ENCODE peak calls at places on chromosomes 3 and 15, in four cellular contexts. R is AG10803, M is psoas muscle, N is choroid plexus epithelial cell. K is an unnamed sample.

GRCh38 chr3:25910997-25911396 is 121.1 kb downstream of the OXSM start:
- DNase-seq in R (no peak), M (no peak), N (peak; percentile 26), K (peak; percentile 23)

GRCh38 chr3:11835028-11835639 is 11.6 kb downstream of the TAMM41 start:
- DNase-seq in R (peak; percentile 47), M (no peak), N (peak; percentile 67), K (peak; percentile 37)

GRCh38 chr3:165389653-165390052 is 193.5 kb upstream of the SLITRK3 start:
- DNase-seq in R (no peak), M (no peak), N (no peak), K (no peak)

GRCh38 chr3:86830566-86830965 is 160.4 kb downstream of the VGLL3 start:
- DNase-seq in R (peak; percentile 87), M (no peak), N (peak; percentile 73), K (no peak)

GRCh38 chr3:188979669-188980311 is 192.0 kb upstream of the TPRG1 start:
- DNase-seq in R (no peak), M (no peak), N (no peak), K (no peak)

GRCh38 chr15:62482715-62483429 is 317.8 kb upstream of the C2CD4B start:
- DNase-seq in R (peak; percentile 69), M (no peak), N (peak; percentile 47), K (peak; percentile 12)

GRCh38 chr15:22891426-22892210 is 53.2 kb downstream of the NIPA2 start:
- DNase-seq in R (no peak), M (no peak), N (no peak), K (no peak)

GRCh38 chr3:125032100-125032643 is 23.6 kb downstream of the HEG1 start:
- DNase-seq in R (no peak), M (no peak), N (no peak), K (no peak)

GRCh38 chr3:30644615-30645014 is 38.2 kb downstream of the TGFBR2 start:
- DNase-seq in R (peak; percentile 85), M (no peak), N (peak; percentile 89), K (peak; percentile 43)

GRCh38 chr15:70319466-70319865 is 221.7 kb upstream of the TLE3 start:
- DNase-seq in R (no peak), M (no peak), N (no peak), K (no peak)

GRCh38 chr3:10510086-10510742 is 4.8 kb upstream of the ATP2B2 start:
- DNase-seq in R (no peak), M (no peak), N (no peak), K (no peak)

GRCh38 chr3:124986153-124987143 is 51.9 kb upstream of the MUC13 start:
- DNase-seq in R (peak; percentile 86), M (no peak), N (peak; percentile 69), K (peak; percentile 91)

GRCh38 chr15:50463423-50464358 is 39.5 kb downstream of the USP8 start:
- DNase-seq in R (peak; percentile 80), M (no peak), N (peak; percentile 77), K (no peak)

GRCh38 chr3:180802837-180803236 is 109.6 kb upstream of the FXR1 start:
- DNase-seq in R (peak; percentile 21), M (no peak), N (peak; percentile 60), K (peak; percentile 26)

GRCh38 chr3:47578691-47579632 is at the start of gene CSPG5:
- DNase-seq in R (no peak), M (peak; percentile 64), N (no peak), K (no peak)

GRCh38 chr15:38017721-38018120 is 83.3 kb downstream of the TMCO5A start:
- DNase-seq in R (no peak), M (no peak), N (no peak), K (no peak)

GRCh38 chr3:128322030-128323022 is 144.4 kb downstream of the DNAJB8 start:
- DNase-seq in R (peak; percentile 50), M (peak; percentile 76), N (peak; percentile 69), K (peak; percentile 33)

GRCh38 chr15:41999290-42000285 is 21.3 kb downstream of the PLA2G4E start:
- DNase-seq in R (no peak), M (peak; percentile 42), N (no peak), K (no peak)

GRCh38 chr3:14691239-14691638 is 16.3 kb downstream of the C3orf20 start:
- DNase-seq in R (no peak), M (no peak), N (no peak), K (no peak)

GRCh38 chr3:32176989-32177701 is 61.3 kb upstream of the CMTM8 start:
- DNase-seq in R (peak; percentile 30), M (no peak), N (peak; percentile 74), K (peak; percentile 78)

GRCh38 chr3:89617706-89618105 is 510.3 kb downstream of the EPHA3 start:
- DNase-seq in R (peak; percentile 1), M (no peak), N (peak; percentile 14), K (peak; percentile 55)

GRCh38 chr3:134933997-134934396 is 138.9 kb downstream of the EPHB1 start:
- DNase-seq in R (no peak), M (no peak), N (no peak), K (no peak)

GRCh38 chr3:49132437-49133225 is at the start of gene LAMB2:
- DNase-seq in R (peak; percentile 85), M (peak; percentile 83), N (peak; percentile 76), K (peak; percentile 51)

GRCh38 chr15:44716983-44717602 is 5.8 kb downstream of the B2M start:
- DNase-seq in R (no peak), M (no peak), N (no peak), K (no peak)

GRCh38 chr3:45807133-45807532 is 10.8 kb upstream of the SLC6A20 start:
- DNase-seq in R (no peak), M (no peak), N (no peak), K (no peak)
- H3K4me3 ChIP-seq in R (no peak overlapping the region), M (no peak overlapping the region), N (no peak overlapping the region), K (no peak overlapping the region)

DNA sequence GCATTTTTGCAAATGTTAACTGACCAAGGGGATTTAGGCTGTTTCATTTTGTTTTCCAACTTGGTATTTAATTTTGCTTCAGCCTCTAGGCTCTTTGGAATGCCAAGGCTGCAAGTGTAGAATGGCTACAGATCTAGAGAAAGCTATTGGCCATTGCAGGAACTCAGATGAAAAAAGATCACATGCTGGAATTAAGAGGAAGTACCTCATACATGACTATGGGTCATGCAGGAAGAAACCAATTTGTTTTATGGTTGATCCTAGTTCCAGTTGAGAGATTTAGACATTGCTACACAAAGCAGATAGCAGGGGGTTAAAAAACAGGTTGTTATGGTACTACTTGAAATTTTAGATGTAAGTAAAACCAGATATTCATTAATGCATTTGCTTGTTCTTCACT is 12.7 kb upstream of the CLDN16 start:
- DNase-seq in R (no peak), M (no peak), N (no peak), K (peak; percentile 37)
- TF ChIP-seq CTCF in R (no peak), M (no peak), N (no peak), K (no peak)

GRCh38 chr3:39127296-39127906 is 19.9 kb downstream of the TTC21A start:
- DNase-seq in R (no peak), M (no peak), N (no peak), K (no peak)
- H3K4me3 ChIP-seq in R (no peak overlapping the region), M (no peak overlapping the region), N (no peak overlapping the region), K (no peak overlapping the region)

DNA sequence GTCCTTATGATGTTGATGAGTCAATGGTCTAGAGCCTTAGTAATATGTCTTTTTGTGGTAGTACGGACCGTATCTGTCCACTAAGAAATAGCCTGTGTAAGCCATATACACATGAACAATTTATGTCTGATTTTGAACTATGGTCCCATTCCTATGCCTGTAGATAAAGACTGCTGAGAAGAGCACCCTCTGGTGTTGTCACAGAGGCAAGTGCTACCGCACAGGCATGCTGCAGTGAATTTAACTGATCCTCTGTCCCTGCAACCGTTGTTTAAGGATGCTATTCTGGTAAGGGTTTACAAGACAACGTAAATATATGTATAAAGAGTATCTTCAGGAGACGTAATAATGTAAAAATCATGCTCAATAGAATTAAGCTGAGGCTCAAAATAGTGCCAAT is 170.7 kb downstream of the UBE3A start:
- DNase-seq in R (no peak), M (no peak), N (no peak), K (peak; percentile 5)
- TF ChIP-seq CTCF in R (no peak), M (no peak), N (no peak), K (peak; percentile 16)

GRCh38 chr3:77038468-77038927 is 1.4 kb upstream of the ROBO2 start:
- DNase-seq in R (peak; percentile 77), M (peak; percentile 62), N (peak; percentile 94), K (peak; percentile 77)
- H3K4me3 ChIP-seq in R (peak overlapping the region; percentile 35), M (peak overlapping the region; percentile 56), N (peak overlapping the region; percentile 54), K (peak overlapping the region; percentile 19)

DNA sequence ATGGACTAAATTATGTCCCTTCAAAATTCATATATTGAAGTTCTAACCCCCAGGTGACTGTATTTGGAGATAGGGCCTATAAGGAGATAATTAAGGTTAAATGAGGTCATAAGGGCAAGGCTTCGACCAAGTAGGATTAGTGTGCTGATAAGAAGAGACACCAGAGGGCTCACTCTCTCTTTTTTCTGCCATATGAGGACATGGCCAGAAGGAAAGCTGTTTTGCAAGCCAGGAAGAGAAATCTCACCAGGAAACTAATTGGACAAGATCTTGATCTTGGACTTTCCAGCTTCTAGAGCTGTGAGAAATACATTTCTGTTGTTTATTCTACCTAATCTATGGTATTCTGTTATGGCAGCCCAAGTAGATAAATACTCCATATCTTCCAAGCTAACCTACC is 503.6 kb upstream of the NAALADL2 start:
- DNase-seq in R (peak; percentile 40), M (no peak), N (peak; percentile 56), K (peak; percentile 45)
- TF ChIP-seq CTCF in R (peak; percentile 38), M (peak; percentile 21), N (peak; percentile 55), K (peak; percentile 32)

DNA sequence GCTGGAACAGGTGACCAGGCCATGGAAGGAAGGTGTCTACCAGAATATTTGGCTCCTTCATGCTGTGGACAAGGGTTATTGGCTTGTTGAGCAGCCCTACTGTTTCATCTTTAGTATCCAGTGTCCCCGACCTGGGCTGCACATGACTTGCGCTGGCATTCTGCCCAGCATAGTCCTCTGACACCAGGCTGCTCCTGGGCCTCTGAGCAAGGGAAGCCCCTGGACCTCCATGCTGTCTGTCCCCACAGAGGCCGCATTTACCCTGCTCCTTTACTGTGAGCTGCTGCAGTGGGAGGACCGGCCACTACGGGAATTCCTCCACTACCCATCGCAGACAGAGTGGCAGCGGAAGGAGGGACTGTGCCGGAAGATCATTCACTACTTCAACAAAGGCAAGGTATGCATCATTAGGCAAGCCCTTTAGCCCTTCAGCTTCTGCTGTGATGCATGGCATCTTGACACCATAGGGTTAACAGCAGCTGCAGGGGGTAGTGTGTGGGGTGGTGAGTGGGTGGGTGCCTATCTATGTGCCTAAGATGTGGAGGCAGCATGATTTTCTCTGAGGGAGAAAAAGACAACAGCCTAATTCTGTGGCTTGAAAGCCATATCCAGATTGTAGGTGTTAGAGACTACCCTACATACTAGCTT is 44.0 kb upstream of the MANF start:
- DNase-seq in R (no peak), M (no peak), N (peak; percentile 57), K (no peak)
- H3K4me3 ChIP-seq in R (no peak overlapping the region), M (no peak overlapping the region), N (no peak overlapping the region), K (no peak overlapping the region)

DNA sequence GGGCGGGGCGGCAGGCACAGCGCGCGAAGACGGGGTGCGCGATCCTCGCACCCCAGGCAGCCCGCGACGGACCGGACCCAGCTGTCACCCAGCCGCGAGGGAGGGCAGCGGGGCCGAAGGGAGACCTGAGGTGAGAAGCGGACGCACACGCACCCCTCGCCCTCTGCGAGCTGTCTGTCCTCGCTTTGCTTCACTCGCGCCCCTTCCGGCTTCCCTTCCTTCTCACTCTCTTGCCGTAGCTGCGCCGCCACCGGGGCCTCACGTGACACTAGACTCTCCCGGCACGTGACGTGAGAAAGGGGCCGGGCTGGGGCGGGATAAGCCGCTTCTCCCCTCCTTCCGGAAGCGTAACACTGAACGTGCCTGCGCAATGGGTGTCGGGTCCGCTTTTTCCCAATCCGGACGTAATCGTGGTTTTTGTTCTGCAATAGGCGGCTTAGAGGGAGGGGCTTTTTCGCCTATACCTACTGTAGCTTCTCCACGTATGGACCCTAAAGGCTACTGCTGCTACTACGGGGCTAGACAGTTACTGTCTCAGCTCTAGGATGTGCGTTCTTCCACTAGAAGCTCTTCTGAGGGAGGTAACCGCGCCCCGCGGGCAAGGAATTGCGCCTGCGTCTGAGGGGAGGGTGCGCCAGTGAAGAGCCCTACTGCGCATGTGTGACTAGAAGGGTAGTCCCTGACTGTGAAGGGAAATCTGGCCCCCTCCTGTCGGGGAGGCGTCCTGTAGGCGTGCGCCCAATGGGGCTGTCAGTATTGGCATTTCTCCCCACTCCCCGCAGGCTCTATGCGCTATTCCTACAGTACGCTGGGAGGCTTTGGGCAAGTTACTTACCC is at the start of the genes ATG3 and SLC35A5:
- DNase-seq in R (peak; percentile 98), M (peak; percentile 99), N (peak; percentile 99), K (peak; percentile 96)
- TF ChIP-seq CTCF in R (peak; percentile 1), M (no peak), N (no peak), K (no peak)

K was measured in bronchial epithelial cell.